ENCODE peak calls at places on chromosome 1, in five cellular contexts. One of them, this sample, is unnamed.
A peak's percentile ranks its signal among the peaks of the same experiment; 100 is the strongest.

GRCh38 chr1:59605761-59606160 is 209.0 kb upstream of the HOOK1 start:
- DNase-seq in prostate gland: no peak
- DNase-seq in MM.1S: no peak
- DNase-seq in cardiac muscle cell: no peak
- DNase-seq in lower lobe of right lung: no peak
- DNase-seq in this sample: no peak

GRCh38 chr1:230268371-230269170 is 157.6 kb downstream of the PGBD5 start:
- DNase-seq in prostate gland: peak; percentile 17
- DNase-seq in MM.1S: peak; percentile 36
- DNase-seq in cardiac muscle cell: peak; percentile 81
- DNase-seq in lower lobe of right lung: no peak
- DNase-seq in this sample: no peak

GRCh38 chr1:248807067-248807737 is 18.5 kb downstream of the SH3BP5L start:
- DNase-seq in prostate gland: no peak
- DNase-seq in MM.1S: peak; percentile 47
- DNase-seq in cardiac muscle cell: peak; percentile 75
- DNase-seq in lower lobe of right lung: peak; percentile 76
- DNase-seq in this sample: no peak

GRCh38 chr1:6646499-6647148 is 22.0 kb downstream of the THAP3 start:
- DNase-seq in prostate gland: peak; percentile 29
- DNase-seq in MM.1S: peak; percentile 37
- DNase-seq in cardiac muscle cell: peak; percentile 66
- DNase-seq in lower lobe of right lung: no peak
- DNase-seq in this sample: no peak

GRCh38 chr1:62389531-62389930 is 47.3 kb upstream of the USP1 start:
- DNase-seq in prostate gland: no peak
- DNase-seq in MM.1S: no peak
- DNase-seq in cardiac muscle cell: no peak
- DNase-seq in lower lobe of right lung: no peak
- DNase-seq in this sample: no peak

GRCh38 chr1:227731241-227731677 is 3.8 kb downstream of the JMJD4 start:
- DNase-seq in prostate gland: no peak
- DNase-seq in MM.1S: no peak
- DNase-seq in cardiac muscle cell: no peak
- DNase-seq in lower lobe of right lung: peak; percentile 37
- DNase-seq in this sample: no peak

GRCh38 chr1:82143108-82143833 is 342.5 kb downstream of the ADGRL2 start:
- DNase-seq in prostate gland: no peak
- DNase-seq in MM.1S: no peak
- DNase-seq in cardiac muscle cell: no peak
- DNase-seq in lower lobe of right lung: no peak
- DNase-seq in this sample: no peak

GRCh38 chr1:226310637-226311195 is 1.8 kb upstream of the LIN9 start:
- DNase-seq in prostate gland: no peak
- DNase-seq in MM.1S: no peak
- DNase-seq in cardiac muscle cell: no peak
- DNase-seq in lower lobe of right lung: no peak
- DNase-seq in this sample: no peak

GRCh38 chr1:113945329-113945728 is 16.2 kb downstream of the HIPK1 start:
- DNase-seq in prostate gland: no peak
- DNase-seq in MM.1S: no peak
- DNase-seq in cardiac muscle cell: no peak
- DNase-seq in lower lobe of right lung: no peak
- DNase-seq in this sample: no peak

GRCh38 chr1:89999628-90000027 is 4.7 kb downstream of the ZNF326 start:
- DNase-seq in prostate gland: no peak
- DNase-seq in MM.1S: no peak
- DNase-seq in cardiac muscle cell: no peak
- DNase-seq in lower lobe of right lung: no peak
- DNase-seq in this sample: no peak

GRCh38 chr1:224435318-224435763 is 744 bp upstream of the WDR26 start:
- DNase-seq in prostate gland: peak; percentile 19
- DNase-seq in MM.1S: peak; percentile 56
- DNase-seq in cardiac muscle cell: no peak
- DNase-seq in lower lobe of right lung: no peak
- DNase-seq in this sample: no peak

GRCh38 chr1:1583667-1584010 is 9.0 kb upstream of the SSU72 start:
- DNase-seq in prostate gland: no peak
- DNase-seq in MM.1S: no peak
- DNase-seq in cardiac muscle cell: no peak
- DNase-seq in lower lobe of right lung: no peak
- DNase-seq in this sample: no peak

GRCh38 chr1:77540501-77541161 is 141.8 kb downstream of the ZZZ3 start:
- DNase-seq in prostate gland: no peak
- DNase-seq in MM.1S: no peak
- DNase-seq in cardiac muscle cell: no peak
- DNase-seq in lower lobe of right lung: no peak
- DNase-seq in this sample: no peak

GRCh38 chr1:87980494-87980893 is 651.8 kb downstream of the LMO4 start:
- DNase-seq in prostate gland: peak; percentile 38
- DNase-seq in MM.1S: no peak
- DNase-seq in cardiac muscle cell: no peak
- DNase-seq in lower lobe of right lung: no peak
- DNase-seq in this sample: no peak

GRCh38 chr1:12053752-12054548 is 9.2 kb upstream of the TNFRSF8 start:
- DNase-seq in prostate gland: no peak
- DNase-seq in MM.1S: no peak
- DNase-seq in cardiac muscle cell: no peak
- DNase-seq in lower lobe of right lung: no peak
- DNase-seq in this sample: no peak

GRCh38 chr1:61337471-61337870 is 255.1 kb downstream of the NFIA start:
- DNase-seq in prostate gland: no peak
- DNase-seq in MM.1S: no peak
- DNase-seq in cardiac muscle cell: peak; percentile 38
- DNase-seq in lower lobe of right lung: no peak
- DNase-seq in this sample: no peak
- H3K27ac ChIP-seq in prostate gland: peak overlapping the region; percentile 68
- H3K27ac ChIP-seq in MM.1S: no peak overlapping the region
- H3K27ac ChIP-seq in cardiac muscle cell: peak overlapping the region; percentile 31
- H3K27ac ChIP-seq in lower lobe of right lung: peak overlapping the region; percentile 83
- H3K27ac ChIP-seq in this sample: no peak overlapping the region

GRCh38 chr1:28885982-28886730 is 28.2 kb upstream of the EPB41 start:
- DNase-seq in prostate gland: no peak
- DNase-seq in MM.1S: no peak
- DNase-seq in cardiac muscle cell: no peak
- DNase-seq in lower lobe of right lung: no peak
- DNase-seq in this sample: no peak
- H3K4me3 ChIP-seq in prostate gland: peak overlapping the region; percentile 90
- H3K4me3 ChIP-seq in MM.1S: peak overlapping the region; percentile 99
- H3K4me3 ChIP-seq in cardiac muscle cell: peak overlapping the region; percentile 92
- H3K4me3 ChIP-seq in lower lobe of right lung: peak overlapping the region; percentile 95
- H3K4me3 ChIP-seq in this sample: no peak overlapping the region

DNA sequence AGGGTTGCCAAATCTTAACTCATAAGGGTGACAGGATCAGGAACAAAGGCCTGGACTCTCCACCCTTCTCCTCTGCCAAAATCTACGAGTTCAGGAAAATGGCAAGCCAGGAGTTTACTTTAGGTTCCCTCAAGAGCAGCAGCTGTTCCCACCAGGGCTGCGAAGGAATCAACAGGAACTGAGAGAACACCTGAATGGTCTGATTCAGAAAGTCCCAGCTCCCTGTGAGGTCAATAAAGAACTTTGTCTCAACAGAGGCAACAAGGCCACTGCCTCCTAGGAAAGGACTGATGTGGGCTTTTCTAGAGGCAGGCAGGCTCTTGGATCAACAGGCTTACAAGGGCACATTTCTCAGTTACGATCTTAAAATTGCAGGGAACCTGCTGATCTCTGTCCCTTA is 83.3 kb downstream of the CAPZB start:
- DNase-seq in prostate gland: no peak
- DNase-seq in MM.1S: no peak
- DNase-seq in cardiac muscle cell: no peak
- DNase-seq in lower lobe of right lung: no peak
- DNase-seq in this sample: no peak
- H3K27ac ChIP-seq in prostate gland: peak overlapping the region; percentile 60
- H3K27ac ChIP-seq in MM.1S: no peak overlapping the region
- H3K27ac ChIP-seq in cardiac muscle cell: no peak overlapping the region
- H3K27ac ChIP-seq in lower lobe of right lung: peak overlapping the region; percentile 46
- H3K27ac ChIP-seq in this sample: no peak overlapping the region

GRCh38 chr1:27687906-27688305 is 15.9 kb upstream of the IFI6 start:
- DNase-seq in prostate gland: no peak
- DNase-seq in MM.1S: no peak
- DNase-seq in cardiac muscle cell: no peak
- DNase-seq in lower lobe of right lung: no peak
- DNase-seq in this sample: no peak

GRCh38 chr1:27686223-27686990 is 14.4 kb upstream of the IFI6 start:
- DNase-seq in prostate gland: no peak
- DNase-seq in MM.1S: no peak
- DNase-seq in cardiac muscle cell: no peak
- DNase-seq in lower lobe of right lung: peak; percentile 55
- DNase-seq in this sample: no peak

GRCh38 chr1:27690205-27690604 is 18.2 kb upstream of the IFI6 start:
- DNase-seq in prostate gland: no peak
- DNase-seq in MM.1S: no peak
- DNase-seq in cardiac muscle cell: no peak
- DNase-seq in lower lobe of right lung: no peak
- DNase-seq in this sample: no peak

GRCh38 chr1:27684176-27684575 is 12.2 kb upstream of the IFI6 start:
- DNase-seq in prostate gland: no peak
- DNase-seq in MM.1S: no peak
- DNase-seq in cardiac muscle cell: no peak
- DNase-seq in lower lobe of right lung: no peak
- DNase-seq in this sample: no peak

GRCh38 chr1:27689423-27690173 is 17.6 kb upstream of the IFI6 start:
- DNase-seq in prostate gland: no peak
- DNase-seq in MM.1S: no peak
- DNase-seq in cardiac muscle cell: no peak
- DNase-seq in lower lobe of right lung: no peak
- DNase-seq in this sample: no peak
- H3K4me3 ChIP-seq in prostate gland: no peak overlapping the region
- H3K4me3 ChIP-seq in MM.1S: no peak overlapping the region
- H3K4me3 ChIP-seq in cardiac muscle cell: no peak overlapping the region
- H3K4me3 ChIP-seq in lower lobe of right lung: no peak overlapping the region
- H3K4me3 ChIP-seq in this sample: no peak overlapping the region

DNA sequence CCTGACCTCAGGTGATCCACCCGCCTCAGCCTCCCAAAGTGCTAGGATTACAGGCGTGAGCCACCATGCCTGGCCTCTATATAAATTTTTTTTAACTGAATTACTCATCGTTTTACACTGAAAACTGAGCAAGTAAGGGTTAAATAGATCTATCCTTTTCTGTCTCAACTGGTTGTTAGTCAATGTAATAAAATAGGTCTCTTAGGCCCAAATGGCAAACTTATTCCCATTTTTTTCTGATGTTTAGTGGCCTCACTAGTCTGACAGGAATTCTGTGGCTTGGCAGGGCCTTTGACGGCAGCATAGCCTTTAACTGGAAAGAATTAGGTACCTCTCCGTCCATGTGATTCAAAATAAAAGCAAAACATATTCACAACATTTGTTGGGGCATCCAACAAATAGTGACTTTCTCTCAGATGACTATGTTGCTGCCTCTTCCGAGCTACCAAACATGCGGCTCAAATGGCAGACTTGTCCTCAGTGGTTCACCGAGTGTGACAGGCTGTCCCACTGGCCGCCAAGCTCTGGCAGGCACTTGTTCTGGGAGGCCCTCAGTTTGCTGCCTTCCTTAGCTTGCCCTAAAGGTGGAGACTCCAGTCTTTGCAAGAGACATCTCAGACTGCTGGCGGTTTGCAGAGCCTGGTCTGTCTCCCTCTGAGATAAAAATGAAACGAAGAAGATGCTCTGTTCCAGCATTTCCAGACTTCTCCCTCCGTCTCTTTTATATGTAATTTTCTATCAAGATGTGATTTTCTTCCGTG is 17.4 kb downstream of the ATP1A4 start:
- DNase-seq in prostate gland: no peak
- DNase-seq in MM.1S: no peak
- DNase-seq in cardiac muscle cell: peak; percentile 30
- DNase-seq in lower lobe of right lung: no peak
- DNase-seq in this sample: no peak
- H3K27ac ChIP-seq in prostate gland: no peak overlapping the region
- H3K27ac ChIP-seq in MM.1S: no peak overlapping the region
- H3K27ac ChIP-seq in cardiac muscle cell: no peak overlapping the region
- H3K27ac ChIP-seq in lower lobe of right lung: no peak overlapping the region
- H3K27ac ChIP-seq in this sample: no peak overlapping the region

GRCh38 chr1:176225911-176226310 is 18.8 kb upstream of the COP1 start:
- DNase-seq in prostate gland: no peak
- DNase-seq in MM.1S: no peak
- DNase-seq in cardiac muscle cell: no peak
- DNase-seq in lower lobe of right lung: no peak
- DNase-seq in this sample: no peak
- H3K4me3 ChIP-seq in prostate gland: no peak overlapping the region
- H3K4me3 ChIP-seq in MM.1S: no peak overlapping the region
- H3K4me3 ChIP-seq in cardiac muscle cell: no peak overlapping the region
- H3K4me3 ChIP-seq in lower lobe of right lung: no peak overlapping the region
- H3K4me3 ChIP-seq in this sample: no peak overlapping the region

GRCh38 chr1:108502138-108502537 is 52.0 kb downstream of the NBPF6 start:
- DNase-seq in prostate gland: no peak
- DNase-seq in MM.1S: no peak
- DNase-seq in cardiac muscle cell: no peak
- DNase-seq in lower lobe of right lung: no peak
- DNase-seq in this sample: no peak

GRCh38 chr1:108502624-108503023 is 52.5 kb downstream of the NBPF6 start:
- DNase-seq in prostate gland: no peak
- DNase-seq in MM.1S: no peak
- DNase-seq in cardiac muscle cell: no peak
- DNase-seq in lower lobe of right lung: no peak
- DNase-seq in this sample: no peak

GRCh38 chr1:108504447-108504846 is 54.3 kb downstream of the NBPF6 start:
- DNase-seq in prostate gland: no peak
- DNase-seq in MM.1S: no peak
- DNase-seq in cardiac muscle cell: no peak
- DNase-seq in lower lobe of right lung: no peak
- DNase-seq in this sample: no peak

GRCh38 chr1:108505766-108506075 is 54.2 kb upstream of the EEIG2 start:
- DNase-seq in prostate gland: no peak
- DNase-seq in MM.1S: no peak
- DNase-seq in cardiac muscle cell: no peak
- DNase-seq in lower lobe of right lung: no peak
- DNase-seq in this sample: no peak

GRCh38 chr1:108503062-108503740 is 53.1 kb downstream of the NBPF6 start:
- DNase-seq in prostate gland: no peak
- DNase-seq in MM.1S: no peak
- DNase-seq in cardiac muscle cell: peak; percentile 41
- DNase-seq in lower lobe of right lung: no peak
- DNase-seq in this sample: no peak
- H3K27ac ChIP-seq in prostate gland: no peak overlapping the region
- H3K27ac ChIP-seq in MM.1S: no peak overlapping the region
- H3K27ac ChIP-seq in cardiac muscle cell: peak overlapping the region; percentile 49
- H3K27ac ChIP-seq in lower lobe of right lung: no peak overlapping the region
- H3K27ac ChIP-seq in this sample: no peak overlapping the region

DNA sequence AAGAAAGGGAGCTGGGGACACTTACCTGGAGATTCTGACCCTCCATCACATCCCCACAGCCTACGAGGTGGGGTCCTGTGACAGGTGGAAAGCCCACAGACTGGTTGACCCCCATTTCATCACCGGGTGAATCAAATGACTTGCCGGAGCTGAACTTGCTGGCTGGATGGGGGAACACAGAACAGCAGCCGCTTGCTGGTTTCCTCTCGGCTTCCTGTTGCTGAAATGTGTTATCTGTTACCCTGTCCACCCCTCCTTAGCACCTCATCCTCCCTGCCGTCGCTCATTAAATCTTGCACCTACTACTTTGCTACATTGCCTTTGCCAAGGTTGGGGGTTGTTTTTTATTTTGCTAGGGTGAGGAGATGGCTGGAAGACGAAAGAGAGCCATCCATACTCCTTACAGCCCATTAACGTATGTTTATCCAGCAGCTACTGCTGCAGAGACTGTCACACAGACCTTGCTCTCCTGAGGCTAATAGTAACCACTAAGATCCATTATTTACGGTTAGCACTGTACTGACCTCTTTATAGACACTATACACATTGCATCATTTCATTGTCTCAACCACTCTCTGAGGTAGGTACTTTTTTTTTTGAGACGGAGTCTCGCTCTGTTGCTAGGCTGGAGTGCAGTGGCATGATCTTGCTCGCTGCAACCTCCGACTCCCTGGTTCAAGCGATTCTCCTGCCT is 7.0 kb downstream of the PAFAH2 start:
- DNase-seq in prostate gland: no peak
- DNase-seq in MM.1S: no peak
- DNase-seq in cardiac muscle cell: no peak
- DNase-seq in lower lobe of right lung: no peak
- DNase-seq in this sample: no peak
- H3K4me3 ChIP-seq in prostate gland: no peak overlapping the region
- H3K4me3 ChIP-seq in MM.1S: no peak overlapping the region
- H3K4me3 ChIP-seq in cardiac muscle cell: no peak overlapping the region
- H3K4me3 ChIP-seq in lower lobe of right lung: peak overlapping the region; percentile 37
- H3K4me3 ChIP-seq in this sample: peak overlapping the region; percentile 46